ENCODE peak calls at places on chromosomes 13 and 19, in eight cellular contexts. Q, W, V, L, O, B, U and G are unnamed samples.
A peak's percentile ranks its signal among the peaks of the same experiment; 100 is the strongest.

GRCh38 chr13:104757712-104758111 is 1691.5 kb upstream of the SLC10A2 start:
- DNase-seq in Q (no peak), O (no peak), B (no peak), L (no peak), V (no peak), W (peak; percentile 45), U (no peak), G (no peak)

GRCh38 chr13:93146584-93147292 is 79.9 kb upstream of the GPC6 start:
- DNase-seq in B (no peak), L (peak; percentile 88), U (no peak), O (no peak), V (peak; percentile 22), W (peak; percentile 89), Q (no peak), G (no peak)

GRCh38 chr19:916645-917322 is 349 bp upstream of the KISS1R start:
- DNase-seq in V (no peak), O (no peak), B (peak; percentile 46), Q (no peak), L (no peak), U (no peak), W (no peak), G (no peak)

GRCh38 chr13:47337781-47338507 is 441.1 kb upstream of the HTR2A start:
- DNase-seq in U (no peak), O (no peak), B (no peak), Q (no peak), W (peak; percentile 99), L (peak; percentile 58), V (no peak), G (no peak)

GRCh38 chr13:111542530-111543341 is 222.3 kb downstream of the TEX29 start:
- DNase-seq in W (no peak), B (no peak), Q (no peak), U (no peak), O (no peak), L (no peak), V (no peak), G (no peak)

GRCh38 chr13:32037471-32037870 is 5.9 kb downstream of the FRY start:
- DNase-seq in Q (no peak), B (no peak), L (no peak), O (no peak), V (no peak), W (no peak), U (no peak), G (no peak)

GRCh38 chr19:49506575-49507105 is 5.8 kb upstream of the FCGRT start:
- DNase-seq in L (peak; percentile 66), B (peak; percentile 78), W (no peak), U (no peak), V (peak; percentile 47), Q (no peak), O (peak; percentile 77), G (peak; percentile 78)

GRCh38 chr13:85970727-85971126 is 171.5 kb upstream of the SLITRK6 start:
- DNase-seq in L (peak; percentile 17), O (no peak), V (peak; percentile 41), U (no peak), Q (no peak), W (peak; percentile 22), B (no peak), G (no peak)

GRCh38 chr19:4031420-4031819 is 23.9 kb downstream of the PIAS4 start:
- DNase-seq in L (no peak), U (no peak), Q (no peak), V (no peak), W (no peak), O (no peak), B (no peak), G (no peak)

GRCh38 chr13:111115841-111116500 is 861 bp downstream of the ARHGEF7 start:
- DNase-seq in U (no peak), O (no peak), V (no peak), B (peak; percentile 36), W (peak; percentile 71), L (peak; percentile 77), Q (no peak), G (no peak)

GRCh38 chr13:30832845-30833332 is 73.2 kb upstream of the MEDAG start:
- DNase-seq in O (no peak), L (peak; percentile 61), V (peak; percentile 83), Q (peak; percentile 61), U (peak; percentile 86), W (peak; percentile 74), B (peak; percentile 94), G (peak; percentile 34)

GRCh38 chr19:8517551-8518442 is 3.8 kb upstream of the ZNF414 start:
- DNase-seq in U (no peak), V (no peak), O (peak; percentile 55), L (peak; percentile 82), W (no peak), Q (no peak), B (no peak), G (peak; percentile 61)

GRCh38 chr13:113958373-113958772 is 15.5 kb downstream of the C13orf46 start:
- DNase-seq in O (no peak), B (no peak), Q (no peak), V (no peak), U (no peak), W (no peak), L (no peak), G (no peak)

GRCh38 chr19:31595521-31595920 is 246.3 kb upstream of the TSHZ3 start:
- DNase-seq in O (no peak), B (no peak), U (no peak), W (no peak), L (no peak), V (no peak), Q (no peak), G (no peak)

GRCh38 chr19:33365676-33366075 is 7.8 kb upstream of the CEBPG start:
- DNase-seq in W (no peak), L (no peak), Q (no peak), B (no peak), U (no peak), O (no peak), V (no peak), G (no peak)

GRCh38 chr19:1837625-1838105 is 10.6 kb downstream of the REXO1 start:
- DNase-seq in U (no peak), O (peak; percentile 57), W (no peak), V (no peak), Q (no peak), L (peak; percentile 38), B (peak; percentile 46), G (peak; percentile 53)

GRCh38 chr13:102017248-102017647 is 384.6 kb downstream of the FGF14 start:
- DNase-seq in L (no peak), W (no peak), V (no peak), O (no peak), B (no peak), U (no peak), Q (no peak), G (no peak)

GRCh38 chr13:102011539-102011938 is 390.3 kb downstream of the FGF14 start:
- DNase-seq in O (no peak), V (no peak), Q (no peak), U (no peak), L (no peak), B (no peak), W (no peak), G (no peak)

DNA sequence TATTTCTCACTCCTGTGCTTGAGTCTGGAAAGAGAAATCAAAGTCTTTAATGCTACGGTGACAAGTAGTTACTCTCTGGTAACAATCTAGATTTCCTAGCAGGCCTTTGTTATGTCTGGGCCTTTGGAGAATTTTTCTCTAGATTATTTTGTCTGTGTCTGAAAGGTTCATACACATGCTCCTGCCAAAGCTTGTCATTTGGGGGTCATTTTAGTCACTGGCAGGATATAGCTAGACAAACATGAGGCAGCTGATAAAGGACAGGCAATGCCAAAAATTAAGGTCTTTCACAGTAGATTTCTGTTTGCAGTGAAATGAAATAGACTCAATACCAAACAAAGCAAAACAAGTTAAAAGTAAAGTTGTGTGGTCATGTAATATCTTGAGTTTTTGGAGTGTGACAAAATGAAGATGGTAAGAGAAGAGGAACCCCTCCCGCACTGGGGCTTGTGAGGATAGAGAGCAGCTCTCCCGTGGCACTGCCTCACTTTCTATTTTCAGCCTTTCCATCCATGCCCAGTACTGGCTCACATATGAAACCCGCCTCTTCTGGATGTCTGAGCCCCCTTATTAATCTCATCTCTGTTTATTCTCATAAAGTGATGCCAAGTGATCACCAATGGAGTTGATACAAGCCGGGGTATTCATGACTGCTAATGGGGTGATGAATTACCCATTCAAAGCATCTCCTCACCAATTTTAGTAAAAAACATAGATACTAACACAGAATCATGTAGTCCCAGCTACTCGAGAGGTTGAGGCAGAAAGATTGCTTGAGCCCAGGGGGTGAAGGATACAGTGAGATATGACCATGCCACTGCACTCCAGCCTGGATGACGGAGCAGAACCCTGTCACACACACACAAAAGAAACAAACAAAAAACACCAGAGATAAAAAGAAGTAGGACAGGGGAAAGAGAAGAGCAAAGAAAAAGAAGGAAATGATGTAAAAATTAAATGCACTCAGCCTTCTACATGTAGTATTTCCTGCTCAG is 389.3 kb downstream of the FGF14 start:
- DNase-seq in U (no peak), W (no peak), Q (no peak), V (no peak), L (no peak), B (no peak), O (no peak), G (no peak)
- H3K4me3 ChIP-seq in U (no peak overlapping the region), W (no peak overlapping the region), Q (no peak overlapping the region), V (no peak overlapping the region), L (no peak overlapping the region), B (no peak overlapping the region), O (no peak overlapping the region), G (no peak overlapping the region)

DNA sequence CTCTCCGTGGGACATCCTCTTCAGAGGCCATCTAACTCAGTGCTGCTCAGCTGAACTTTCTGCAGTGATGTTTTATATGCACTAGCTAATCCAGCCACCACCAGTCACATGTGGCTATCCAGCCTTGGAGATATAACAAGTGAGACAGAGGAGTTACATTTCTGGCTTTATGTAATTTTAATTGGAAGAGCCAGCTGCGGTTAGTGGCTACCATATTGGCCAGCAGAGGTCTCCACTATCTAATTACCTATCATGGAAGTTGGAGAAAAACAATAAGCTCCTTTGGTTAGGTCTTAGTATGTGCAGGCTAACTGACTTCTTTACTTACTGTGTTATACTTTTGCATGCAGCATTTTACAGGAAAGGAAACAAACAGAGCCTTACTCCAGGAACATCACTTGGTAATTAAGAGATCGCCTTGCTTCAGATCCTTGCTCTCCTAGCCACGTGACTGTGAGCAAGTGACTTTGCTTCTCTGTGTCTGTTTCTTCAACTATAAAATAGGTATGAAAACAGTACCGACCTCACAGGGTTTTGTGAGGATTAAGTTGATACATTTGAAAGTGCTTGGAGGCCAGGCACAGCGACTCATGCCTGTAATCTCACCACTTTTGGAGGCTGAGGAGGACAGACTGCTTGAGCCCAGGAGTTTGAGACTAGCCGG is 1.6 kb upstream of the KLK10 start:
- DNase-seq in L (peak; percentile 74), V (peak; percentile 63), W (peak; percentile 25), Q (peak; percentile 63), O (no peak), U (peak; percentile 70), B (peak; percentile 65), G (peak; percentile 22)
- TF ChIP-seq CTCF in L (peak; percentile 78), V (peak; percentile 71), W (peak; percentile 61), Q (peak; percentile 76), O (peak; percentile 62), U (peak; percentile 85), B (peak; percentile 69), G (peak; percentile 39)

GRCh38 chr13:109728061-109728460 is 58.3 kb downstream of the IRS2 start:
- DNase-seq in B (no peak), Q (no peak), W (no peak), L (no peak), V (no peak), U (no peak), O (no peak), G (no peak)
- H3K4me3 ChIP-seq in B (no peak overlapping the region), Q (no peak overlapping the region), W (no peak overlapping the region), L (no peak overlapping the region), V (no peak overlapping the region), U (no peak overlapping the region), O (peak overlapping the region; percentile 58), G (no peak overlapping the region)

DNA sequence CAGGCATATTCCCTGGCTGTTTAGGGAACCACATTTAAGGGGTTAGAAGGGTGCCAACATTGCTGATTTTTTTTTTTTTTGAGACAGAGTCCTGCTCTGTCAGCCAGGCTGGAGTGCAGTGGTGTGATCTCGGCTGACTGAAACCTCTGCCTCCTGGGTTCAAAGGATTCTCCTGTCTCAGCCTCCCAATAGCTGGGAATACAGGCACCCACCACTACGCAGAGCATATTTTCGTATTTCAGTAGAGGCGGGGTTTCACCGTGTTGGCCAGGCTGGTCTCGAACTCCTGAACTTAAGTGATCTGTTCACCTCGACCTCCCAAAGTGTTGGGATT is 7.8 kb upstream of the CRX start:
- DNase-seq in U (no peak), W (no peak), V (no peak), O (no peak), B (no peak), L (no peak), Q (no peak), G (no peak)
- TF ChIP-seq CTCF in U (no peak), W (no peak), V (no peak), O (no peak), B (peak; percentile 9), L (no peak), Q (no peak), G (no peak)